ENCODE peak calls at places on chromosomes 16 and 17, in ten cellular contexts. Y, C, J, L, F, O, Q, I, T and U are unnamed samples.

GRCh38 chr17:68255731-68256538 is 8.1 kb downstream of the AMZ2 start:
- DNase-seq in F (no peak), Q (no peak), O (no peak), C (no peak), Y (no peak), L (no peak), I (no peak), T (no peak), J (no peak), U (no peak)

GRCh38 chr16:80655751-80656150 is 115.0 kb downstream of the DYNLRB2 start:
- DNase-seq in Y (no peak), J (no peak), L (no peak), O (no peak), C (no peak), Q (no peak), I (no peak), T (no peak), F (no peak), U (no peak)

GRCh38 chr17:47301161-47301560 is 22.6 kb upstream of the EFCAB13 start:
- DNase-seq in L (no peak), T (no peak), J (no peak), Y (no peak), C (no peak), Q (no peak), O (no peak), F (no peak), I (no peak), U (no peak)

GRCh38 chr16:81921873-81922584 is 89.2 kb downstream of the SDR42E1 start:
- DNase-seq in J (no peak), Q (no peak), T (no peak), Y (no peak), I (no peak), O (no peak), F (no peak), C (no peak), L (no peak), U (no peak)

GRCh38 chr16:21277927-21278706 is at the start of gene CRYM:
- DNase-seq in T (peak; percentile 54), Q (peak; percentile 50), L (peak; percentile 66), I (peak; percentile 83), J (no peak), C (no peak), O (no peak), Y (no peak), F (peak; percentile 83), U (no peak)

GRCh38 chr17:15463363-15463762 is 4.1 kb downstream of the CDRT4 start:
- DNase-seq in J (no peak), I (no peak), O (peak; percentile 28), F (no peak), C (peak; percentile 37), L (peak; percentile 46), Q (peak; percentile 32), T (no peak), Y (peak; percentile 74), U (peak; percentile 87)

GRCh38 chr17:6070280-6070894 is at the start of gene WSCD1:
- DNase-seq in L (no peak), Y (peak; percentile 29), T (no peak), J (no peak), C (no peak), Q (peak; percentile 44), F (no peak), O (no peak), I (no peak), U (no peak)

GRCh38 chr16:17002557-17002956 is 468.2 kb downstream of the XYLT1 start:
- DNase-seq in F (no peak), O (no peak), Q (no peak), L (no peak), C (no peak), T (no peak), I (no peak), J (no peak), Y (no peak), U (no peak)

GRCh38 chr16:89164847-89165684 is 6.5 kb upstream of the CDH15 start:
- DNase-seq in Q (no peak), I (no peak), O (no peak), F (no peak), Y (no peak), C (no peak), J (no peak), L (no peak), T (no peak), U (no peak)

GRCh38 chr17:78883090-78883532 is 19.9 kb downstream of the CEP295NL start:
- DNase-seq in Q (peak; percentile 84), J (no peak), C (peak; percentile 76), Y (peak; percentile 94), I (peak; percentile 76), T (no peak), O (no peak), F (peak; percentile 87), L (peak; percentile 77), U (no peak)

GRCh38 chr16:278863-279366 is 1.5 kb upstream of the ARHGDIG start:
- DNase-seq in F (no peak), J (peak; percentile 63), I (no peak), T (peak; percentile 61), L (no peak), Y (no peak), Q (no peak), O (peak; percentile 77), C (no peak), U (no peak)

GRCh38 chr17:12256380-12256995 is 235.8 kb downstream of the MAP2K4 start:
- DNase-seq in J (peak; percentile 39), Y (peak; percentile 23), F (no peak), O (peak; percentile 46), C (peak; percentile 22), Q (no peak), L (peak; percentile 26), T (peak; percentile 67), I (no peak), U (peak; percentile 56)

GRCh38 chr17:72193395-72194106 is 72.7 kb downstream of the SOX9 start:
- DNase-seq in J (no peak), I (no peak), Q (peak; percentile 38), T (no peak), L (no peak), F (no peak), C (no peak), Y (peak; percentile 60), O (no peak), U (no peak)

GRCh38 chr16:84919267-84919666 is 92.1 kb downstream of the ZDHHC7 start:
- DNase-seq in O (no peak), C (no peak), L (no peak), F (no peak), Y (no peak), J (no peak), T (no peak), I (no peak), Q (no peak), U (no peak)

GRCh38 chr17:1978396-1978962 is 46.7 kb downstream of the RTN4RL1 start:
- DNase-seq in Y (no peak), I (no peak), F (no peak), L (no peak), C (no peak), T (no peak), O (no peak), J (no peak), Q (no peak), U (no peak)

DNA sequence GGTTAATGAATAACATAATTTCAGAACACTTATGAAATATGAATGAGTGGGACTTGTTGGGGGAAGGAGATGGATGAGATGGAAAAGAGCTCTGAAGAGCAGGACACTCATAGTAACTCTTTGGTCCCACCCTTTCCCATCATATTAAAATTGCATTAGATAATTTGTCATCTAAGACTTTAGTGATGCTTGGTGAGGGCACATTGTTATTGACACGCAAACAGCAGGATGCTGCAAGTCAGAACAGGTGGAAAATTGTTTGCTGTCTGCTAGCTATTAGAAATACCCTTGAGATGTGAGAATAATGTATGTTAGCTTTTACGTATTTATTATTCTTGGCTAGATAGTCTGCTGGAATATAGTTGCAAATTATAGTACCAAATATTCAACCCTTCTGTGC is 75.7 kb downstream of the TANC2 start:
- DNase-seq in Q (no peak), C (no peak), F (no peak), O (no peak), I (no peak), J (no peak), T (no peak), L (no peak), Y (no peak), U (no peak)
- H3K4me3 ChIP-seq in Q (no peak overlapping the region), C (no peak overlapping the region), F (no peak overlapping the region), O (no peak overlapping the region), I (no peak overlapping the region), J (no peak overlapping the region), T (no peak overlapping the region), L (no peak overlapping the region), Y (no peak overlapping the region), U (no peak overlapping the region)

GRCh38 chr16:87636741-87637140 is 34.4 kb downstream of the JPH3 start:
- DNase-seq in L (no peak), Y (no peak), C (no peak), F (no peak), Q (no peak), T (no peak), O (no peak), J (no peak), I (no peak), U (no peak)
- TF ChIP-seq CTCF in L (no peak), Y (no peak), C (no peak), F (no peak), Q (no peak), T (no peak), O (no peak), J (no peak), I (no peak), U (no peak)

GRCh38 chr16:13780406-13780805 is 139.5 kb upstream of the ERCC4 start:
- DNase-seq in T (no peak), L (no peak), O (no peak), Y (no peak), C (no peak), I (no peak), Q (no peak), F (no peak), J (no peak), U (no peak)
- H3K4me3 ChIP-seq in T (no peak overlapping the region), L (no peak overlapping the region), O (no peak overlapping the region), Y (no peak overlapping the region), C (no peak overlapping the region), I (no peak overlapping the region), Q (no peak overlapping the region), F (no peak overlapping the region), J (no peak overlapping the region), U (no peak overlapping the region)

GRCh38 chr17:10224592-10225195 is 26.3 kb upstream of the GAS7 start:
- DNase-seq in C (no peak), F (no peak), T (no peak), Q (no peak), O (no peak), Y (no peak), L (no peak), I (no peak), J (peak; percentile 56), U (no peak)

DNA sequence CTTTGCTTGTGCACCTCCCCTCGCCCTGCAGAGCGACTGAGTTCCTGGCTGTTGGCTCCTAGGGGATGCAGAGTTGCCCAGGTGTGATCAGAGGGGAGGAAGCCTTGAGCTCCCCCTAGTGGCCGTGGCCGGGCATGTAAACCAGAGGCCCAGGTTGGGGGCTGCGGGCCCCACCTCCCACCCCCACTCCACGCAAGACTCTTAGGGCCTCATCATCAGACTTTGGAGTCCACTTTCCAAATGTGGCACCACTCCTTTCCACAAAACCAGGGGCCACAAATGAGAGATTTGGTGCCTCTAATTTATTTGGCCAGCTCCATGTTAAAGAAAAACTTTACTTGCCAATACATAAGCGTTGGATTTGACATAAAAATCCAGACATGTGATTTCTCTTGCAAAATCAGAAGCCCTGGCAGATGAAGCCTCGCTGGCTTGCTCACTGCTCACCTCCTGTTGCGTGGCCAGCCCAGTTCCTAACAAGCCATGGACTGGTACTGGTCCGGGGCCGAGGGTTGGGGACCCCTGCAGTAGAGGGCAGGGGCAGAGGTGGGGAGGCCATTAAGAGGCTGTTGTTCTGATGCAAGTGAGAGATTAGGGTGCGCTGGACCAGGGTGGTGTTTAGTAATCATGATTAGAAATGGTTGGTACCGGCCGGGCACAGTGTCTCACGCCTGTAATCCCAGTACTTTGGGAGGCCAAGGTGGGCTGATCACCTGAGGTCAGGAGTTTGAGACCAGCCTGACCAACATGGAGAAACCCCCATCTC is 28.7 kb upstream of the GAS7 start:
- DNase-seq in I (peak; percentile 50), F (peak; percentile 73), J (peak; percentile 74), O (no peak), C (peak; percentile 40), Y (peak; percentile 4), Q (no peak), L (peak; percentile 32), T (peak; percentile 67), U (no peak)
- TF ChIP-seq CTCF in I (peak; percentile 61), F (peak; percentile 78), J (peak; percentile 97), O (peak; percentile 68), C (peak; percentile 68), Y (peak; percentile 98), Q (peak; percentile 31), L (peak; percentile 78), T (peak; percentile 93), U (peak; percentile 77)